ENCODE peak calls at places on chromosomes 3 and 15, in six cellular contexts. One of them, this sample, is unnamed.

GRCh38 chr3:16090013-16090412 is 84.5 kb upstream of the GALNT15 start:
- DNase-seq in upper lobe of right lung: no peak
- DNase-seq in HCEC 1CT: peak
- DNase-seq in tibial nerve: no peak
- DNase-seq in HEK293T: no peak
- DNase-seq in mucosa of descending colon: no peak
- DNase-seq in this sample: no peak

GRCh38 chr15:70101459-70102113 is 3.9 kb upstream of the TLE3 start:
- DNase-seq in upper lobe of right lung: no peak
- DNase-seq in HCEC 1CT: peak
- DNase-seq in tibial nerve: peak
- DNase-seq in HEK293T: peak
- DNase-seq in mucosa of descending colon: peak
- DNase-seq in this sample: no peak

GRCh38 chr3:124995460-124995994 is 60.3 kb downstream of the HEG1 start:
- DNase-seq in upper lobe of right lung: no peak
- DNase-seq in HCEC 1CT: peak
- DNase-seq in tibial nerve: peak
- DNase-seq in HEK293T: peak
- DNase-seq in mucosa of descending colon: peak
- DNase-seq in this sample: peak

GRCh38 chr3:161607056-161607455 is 110.4 kb downstream of the OTOL1 start:
- DNase-seq in upper lobe of right lung: no peak
- DNase-seq in HCEC 1CT: no peak
- DNase-seq in tibial nerve: no peak
- DNase-seq in HEK293T: no peak
- DNase-seq in mucosa of descending colon: no peak
- DNase-seq in this sample: no peak

GRCh38 chr3:197520311-197521276 is 35.2 kb downstream of the BDH1 start:
- DNase-seq in upper lobe of right lung: peak
- DNase-seq in HCEC 1CT: no peak
- DNase-seq in tibial nerve: no peak
- DNase-seq in HEK293T: no peak
- DNase-seq in mucosa of descending colon: peak
- DNase-seq in this sample: peak

GRCh38 chr3:29370451-29371420 is 89.9 kb downstream of the RBMS3 start:
- DNase-seq in upper lobe of right lung: no peak
- DNase-seq in HCEC 1CT: no peak
- DNase-seq in tibial nerve: no peak
- DNase-seq in HEK293T: no peak
- DNase-seq in mucosa of descending colon: no peak
- DNase-seq in this sample: no peak

GRCh38 chr15:67758610-67759300 is 66.6 kb upstream of the SKOR1 start:
- DNase-seq in upper lobe of right lung: no peak
- DNase-seq in HCEC 1CT: no peak
- DNase-seq in tibial nerve: no peak
- DNase-seq in HEK293T: no peak
- DNase-seq in mucosa of descending colon: no peak
- DNase-seq in this sample: no peak

GRCh38 chr3:45664558-45664957 is 24.6 kb upstream of the SACM1L start:
- DNase-seq in upper lobe of right lung: no peak
- DNase-seq in HCEC 1CT: no peak
- DNase-seq in tibial nerve: no peak
- DNase-seq in HEK293T: no peak
- DNase-seq in mucosa of descending colon: no peak
- DNase-seq in this sample: peak

GRCh38 chr15:30023798-30024295 is 58.9 kb upstream of the GOLGA8J start:
- DNase-seq in upper lobe of right lung: no peak
- DNase-seq in HCEC 1CT: no peak
- DNase-seq in tibial nerve: no peak
- DNase-seq in HEK293T: no peak
- DNase-seq in mucosa of descending colon: no peak
- DNase-seq in this sample: no peak

GRCh38 chr15:90565866-90566265 is 36.1 kb downstream of the CRTC3 start:
- DNase-seq in upper lobe of right lung: no peak
- DNase-seq in HCEC 1CT: no peak
- DNase-seq in tibial nerve: no peak
- DNase-seq in HEK293T: no peak
- DNase-seq in mucosa of descending colon: no peak
- DNase-seq in this sample: no peak

GRCh38 chr3:125585595-125586223 is 9.6 kb downstream of the OSBPL11 start:
- DNase-seq in upper lobe of right lung: no peak
- DNase-seq in HCEC 1CT: peak
- DNase-seq in tibial nerve: peak
- DNase-seq in HEK293T: peak
- DNase-seq in mucosa of descending colon: peak
- DNase-seq in this sample: no peak

GRCh38 chr3:74535281-74535680 is 79.2 kb downstream of the CNTN3 start:
- DNase-seq in upper lobe of right lung: no peak
- DNase-seq in HCEC 1CT: no peak
- DNase-seq in tibial nerve: no peak
- DNase-seq in HEK293T: no peak
- DNase-seq in mucosa of descending colon: no peak
- DNase-seq in this sample: no peak

GRCh38 chr3:136135039-136135802 is 60.9 kb downstream of the MSL2 start:
- DNase-seq in upper lobe of right lung: no peak
- DNase-seq in HCEC 1CT: no peak
- DNase-seq in tibial nerve: no peak
- DNase-seq in HEK293T: no peak
- DNase-seq in mucosa of descending colon: no peak
- DNase-seq in this sample: no peak

GRCh38 chr3:46112296-46112695 is 85.0 kb upstream of the XCR1 start:
- DNase-seq in upper lobe of right lung: no peak
- DNase-seq in HCEC 1CT: peak
- DNase-seq in tibial nerve: no peak
- DNase-seq in HEK293T: no peak
- DNase-seq in mucosa of descending colon: no peak
- DNase-seq in this sample: no peak

GRCh38 chr15:45849136-45849535 is 214.3 kb downstream of the SQOR start:
- DNase-seq in upper lobe of right lung: no peak
- DNase-seq in HCEC 1CT: no peak
- DNase-seq in tibial nerve: no peak
- DNase-seq in HEK293T: no peak
- DNase-seq in mucosa of descending colon: no peak
- DNase-seq in this sample: no peak

GRCh38 chr3:13705702-13706280 is 156.9 kb downstream of the FBLN2 start:
- DNase-seq in upper lobe of right lung: peak
- DNase-seq in HCEC 1CT: no peak
- DNase-seq in tibial nerve: no peak
- DNase-seq in HEK293T: no peak
- DNase-seq in mucosa of descending colon: no peak
- DNase-seq in this sample: no peak

GRCh38 chr3:172608575-172608974 is 85.3 kb upstream of the TNFSF10 start:
- DNase-seq in upper lobe of right lung: no peak
- DNase-seq in HCEC 1CT: no peak
- DNase-seq in tibial nerve: no peak
- DNase-seq in HEK293T: no peak
- DNase-seq in mucosa of descending colon: no peak
- DNase-seq in this sample: no peak

GRCh38 chr15:70172124-70172523 is 74.4 kb upstream of the TLE3 start:
- DNase-seq in upper lobe of right lung: peak
- DNase-seq in HCEC 1CT: no peak
- DNase-seq in tibial nerve: no peak
- DNase-seq in HEK293T: no peak
- DNase-seq in mucosa of descending colon: no peak
- DNase-seq in this sample: no peak

GRCh38 chr15:68997930-68998777 is 16.3 kb upstream of the NOX5 start:
- DNase-seq in upper lobe of right lung: no peak
- DNase-seq in HCEC 1CT: no peak
- DNase-seq in tibial nerve: no peak
- DNase-seq in HEK293T: no peak
- DNase-seq in mucosa of descending colon: no peak
- DNase-seq in this sample: no peak

GRCh38 chr3:170387952-170388351 is 30.4 kb downstream of the SKIL start:
- DNase-seq in upper lobe of right lung: no peak
- DNase-seq in HCEC 1CT: peak
- DNase-seq in tibial nerve: no peak
- DNase-seq in HEK293T: no peak
- DNase-seq in mucosa of descending colon: no peak
- DNase-seq in this sample: no peak

GRCh38 chr3:60756636-60757035 is 494.6 kb downstream of the FHIT start:
- DNase-seq in upper lobe of right lung: no peak
- DNase-seq in HCEC 1CT: no peak
- DNase-seq in tibial nerve: no peak
- DNase-seq in HEK293T: no peak
- DNase-seq in mucosa of descending colon: no peak
- DNase-seq in this sample: no peak

GRCh38 chr15:49190586-49190985 is 20.5 kb downstream of the GALK2 start:
- DNase-seq in upper lobe of right lung: no peak
- DNase-seq in HCEC 1CT: no peak
- DNase-seq in tibial nerve: no peak
- DNase-seq in HEK293T: no peak
- DNase-seq in mucosa of descending colon: no peak
- DNase-seq in this sample: no peak

GRCh38 chr15:29698030-29698701 is 124.1 kb downstream of the TJP1 start:
- DNase-seq in upper lobe of right lung: no peak
- DNase-seq in HCEC 1CT: peak
- DNase-seq in tibial nerve: no peak
- DNase-seq in HEK293T: no peak
- DNase-seq in mucosa of descending colon: no peak
- DNase-seq in this sample: no peak

GRCh38 chr3:184491011-184491576 is 70.5 kb upstream of the EPHB3 start:
- DNase-seq in upper lobe of right lung: peak
- DNase-seq in HCEC 1CT: no peak
- DNase-seq in tibial nerve: no peak
- DNase-seq in HEK293T: no peak
- DNase-seq in mucosa of descending colon: no peak
- DNase-seq in this sample: peak

GRCh38 chr3:171908731-171909130 is 65.6 kb downstream of the TMEM212 start:
- DNase-seq in upper lobe of right lung: no peak
- DNase-seq in HCEC 1CT: no peak
- DNase-seq in tibial nerve: no peak
- DNase-seq in HEK293T: no peak
- DNase-seq in mucosa of descending colon: no peak
- DNase-seq in this sample: no peak

GRCh38 chr3:159458010-159458409 is 530.6 kb upstream of the IL12A start:
- DNase-seq in upper lobe of right lung: no peak
- DNase-seq in HCEC 1CT: peak
- DNase-seq in tibial nerve: no peak
- DNase-seq in HEK293T: no peak
- DNase-seq in mucosa of descending colon: no peak
- DNase-seq in this sample: no peak

GRCh38 chr3:9135930-9136525 is 113.4 kb downstream of the SRGAP3 start:
- DNase-seq in upper lobe of right lung: no peak
- DNase-seq in HCEC 1CT: no peak
- DNase-seq in tibial nerve: no peak
- DNase-seq in HEK293T: no peak
- DNase-seq in mucosa of descending colon: peak
- DNase-seq in this sample: no peak

GRCh38 chr3:41507336-41508062 is 308.2 kb downstream of the CTNNB1 start:
- DNase-seq in upper lobe of right lung: no peak
- DNase-seq in HCEC 1CT: no peak
- DNase-seq in tibial nerve: no peak
- DNase-seq in HEK293T: no peak
- DNase-seq in mucosa of descending colon: no peak
- DNase-seq in this sample: no peak

GRCh38 chr3:115644391-115644790 is 21.1 kb downstream of the GAP43 start:
- DNase-seq in upper lobe of right lung: no peak
- DNase-seq in HCEC 1CT: no peak
- DNase-seq in tibial nerve: no peak
- DNase-seq in HEK293T: no peak
- DNase-seq in mucosa of descending colon: no peak
- DNase-seq in this sample: no peak

GRCh38 chr15:76337739-76338554 is 1.4 kb downstream of the ISL2 start:
- DNase-seq in upper lobe of right lung: no peak
- DNase-seq in HCEC 1CT: no peak
- DNase-seq in tibial nerve: no peak
- DNase-seq in HEK293T: peak
- DNase-seq in mucosa of descending colon: peak
- DNase-seq in this sample: peak

GRCh38 chr3:12916159-12916558 is 74.8 kb upstream of the RPL32 start:
- DNase-seq in upper lobe of right lung: no peak
- DNase-seq in HCEC 1CT: no peak
- DNase-seq in tibial nerve: no peak
- DNase-seq in HEK293T: no peak
- DNase-seq in mucosa of descending colon: no peak
- DNase-seq in this sample: no peak

GRCh38 chr3:161274691-161275298 is 53.7 kb downstream of the NMD3 start:
- DNase-seq in upper lobe of right lung: no peak
- DNase-seq in HCEC 1CT: peak
- DNase-seq in tibial nerve: peak
- DNase-seq in HEK293T: peak
- DNase-seq in mucosa of descending colon: no peak
- DNase-seq in this sample: no peak

GRCh38 chr15:85504739-85505676 is 124.6 kb downstream of the AKAP13 start:
- DNase-seq in upper lobe of right lung: no peak
- DNase-seq in HCEC 1CT: peak
- DNase-seq in tibial nerve: peak
- DNase-seq in HEK293T: peak
- DNase-seq in mucosa of descending colon: no peak
- DNase-seq in this sample: no peak

GRCh38 chr3:33578325-33579180 is 138.3 kb upstream of the UBP1 start:
- DNase-seq in upper lobe of right lung: no peak
- DNase-seq in HCEC 1CT: peak
- DNase-seq in tibial nerve: no peak
- DNase-seq in HEK293T: no peak
- DNase-seq in mucosa of descending colon: no peak
- DNase-seq in this sample: no peak

GRCh38 chr15:85477730-85478129 is 97.3 kb downstream of the AKAP13 start:
- DNase-seq in upper lobe of right lung: no peak
- DNase-seq in HCEC 1CT: peak
- DNase-seq in tibial nerve: no peak
- DNase-seq in HEK293T: peak
- DNase-seq in mucosa of descending colon: no peak
- DNase-seq in this sample: no peak

GRCh38 chr3:186815490-186815889 is 9.2 kb upstream of the RFC4 start:
- DNase-seq in upper lobe of right lung: no peak
- DNase-seq in HCEC 1CT: peak
- DNase-seq in tibial nerve: no peak
- DNase-seq in HEK293T: no peak
- DNase-seq in mucosa of descending colon: no peak
- DNase-seq in this sample: no peak

This sample was measured in lower lobe of right lung.